ENCODE peak calls at places on chromosomes 6 and 20, in seven cellular contexts. S is tibial nerve; P is CD4-positive, CD25-positive, alpha-beta regulatory T cell; V is stomach; G is iPS DF 6.9; A is lower lobe of right lung; W is PC-9. Q is an unnamed sample.

GRCh38 chr6:114559419-114559818 is 216.6 kb upstream of the HS3ST5 start:
- DNase-seq in G (no peak), S (no peak), A (no peak), P (no peak), V (no peak), W (no peak), Q (no peak)

GRCh38 chr20:32521780-32522524 is 63.2 kb downstream of the NOL4L start:
- DNase-seq in P (peak; percentile 58), W (peak; percentile 41), V (peak; percentile 73), S (peak; percentile 35), G (peak; percentile 73), A (peak; percentile 67), Q (peak; percentile 45)

GRCh38 chr6:18507018-18507415 is 119.9 kb downstream of the RNF144B start:
- DNase-seq in A (no peak), V (no peak), W (no peak), G (no peak), P (no peak), S (no peak), Q (no peak)

GRCh38 chr6:125300992-125301434 is 754 bp downstream of the HDDC2 start:
- DNase-seq in P (no peak), S (no peak), A (no peak), G (no peak), V (no peak), W (no peak), Q (no peak)

GRCh38 chr20:32858873-32859372 is at the start of gene EFCAB8:
- DNase-seq in G (no peak), A (no peak), W (no peak), S (no peak), P (no peak), V (no peak), Q (no peak)

GRCh38 chr6:52174118-52174517 is 12.1 kb upstream of the IL17A start:
- DNase-seq in P (no peak), V (no peak), G (no peak), W (no peak), A (no peak), S (no peak), Q (no peak)

GRCh38 chr20:63942250-63943006 is 13.8 kb downstream of the UCKL1 start:
- DNase-seq in V (peak; percentile 69), P (no peak), S (no peak), W (no peak), G (no peak), A (peak; percentile 74), Q (peak; percentile 40)

GRCh38 chr6:111184827-111185567 is 97.7 kb downstream of the SLC16A10 start:
- DNase-seq in G (no peak), P (no peak), A (no peak), W (no peak), S (no peak), V (no peak), Q (no peak)

GRCh38 chr6:19603716-19604115 is 233.5 kb upstream of the ID4 start:
- DNase-seq in V (no peak), W (no peak), P (no peak), G (no peak), S (peak; percentile 7), A (no peak), Q (no peak)

GRCh38 chr20:25355191-25355590 is 35.4 kb downstream of the ABHD12 start:
- DNase-seq in W (no peak), G (no peak), S (no peak), A (no peak), P (no peak), V (no peak), Q (no peak)

GRCh38 chr6:75748743-75749538 is at the start of gene MYO6:
- DNase-seq in W (peak; percentile 53), S (peak; percentile 35), G (no peak), V (peak; percentile 84), A (peak; percentile 88), P (peak; percentile 3), Q (no peak)

GRCh38 chr20:50273601-50274491 is 83.2 kb downstream of the CEBPB start:
- DNase-seq in S (no peak), G (no peak), V (no peak), A (no peak), P (no peak), W (no peak), Q (no peak)

GRCh38 chr6:47229255-47229654 is 80.5 kb downstream of the TNFRSF21 start:
- DNase-seq in W (no peak), P (no peak), A (no peak), S (no peak), G (no peak), V (no peak), Q (no peak)

GRCh38 chr6:163942790-163943189 is 528.3 kb downstream of the QKI start:
- DNase-seq in A (no peak), V (no peak), W (no peak), S (no peak), G (no peak), P (no peak), Q (no peak)

GRCh38 chr6:13710552-13711383 is 867 bp downstream of the RANBP9 start:
- DNase-seq in A (peak; percentile 71), S (peak; percentile 30), P (peak; percentile 22), W (no peak), V (peak; percentile 60), G (no peak), Q (peak; percentile 17)

GRCh38 chr6:116307633-116308032 is 27.9 kb upstream of the TSPYL1 start:
- DNase-seq in P (no peak), V (no peak), W (no peak), G (no peak), S (no peak), A (no peak), Q (no peak)

GRCh38 chr6:97053643-97054411 is 129.3 kb downstream of the KLHL32 start:
- DNase-seq in W (no peak), V (no peak), A (no peak), S (no peak), P (no peak), G (no peak), Q (no peak)

DNA sequence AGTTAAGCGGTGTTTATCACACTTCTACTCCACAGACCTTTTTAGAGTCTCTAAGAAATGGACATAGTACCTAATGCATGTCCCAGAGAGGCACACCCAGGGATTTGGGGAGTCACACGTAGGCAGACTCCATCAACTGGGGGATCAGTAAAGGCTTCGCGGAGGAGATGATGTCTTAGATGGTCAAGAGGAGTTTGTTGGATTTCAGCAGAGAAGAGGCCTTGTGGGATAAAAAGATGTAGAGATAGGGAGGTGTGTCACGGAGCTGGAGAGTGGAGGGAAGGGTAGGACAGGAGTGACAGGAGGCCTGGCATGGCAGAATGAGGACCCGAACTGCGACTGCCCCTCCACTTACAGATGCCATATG is 9.1 kb downstream of the DYNLRB1 start:
- DNase-seq in G (no peak), V (no peak), A (no peak), S (no peak), W (no peak), P (no peak), Q (no peak)
- H3K4me1 ChIP-seq in G (no peaks in the 10 kb centered on the region), V (peaks cover 95% of the 10 kb centered on the region), A (peaks cover 75% of the 10 kb centered on the region), S (peaks cover 61% of the 10 kb centered on the region), W (peaks cover 37% of the 10 kb centered on the region), P (peaks cover 10% of the 10 kb centered on the region), Q (no peaks in the 10 kb centered on the region)

DNA sequence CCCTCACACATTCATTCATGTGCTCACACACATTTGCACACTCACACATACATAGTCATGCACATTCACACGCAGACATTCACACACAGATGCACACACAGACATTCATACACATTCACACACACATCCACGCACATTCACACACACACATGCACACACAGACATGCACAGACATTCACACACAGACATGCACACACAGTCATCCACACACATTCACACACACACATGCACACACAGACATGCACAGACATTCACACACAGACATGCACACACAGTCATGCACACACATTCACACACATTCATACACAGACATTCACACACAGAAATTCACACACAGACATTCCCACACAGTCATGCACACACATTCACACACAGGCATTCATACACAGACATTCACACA is 147.3 kb downstream of the PACRG start:
- DNase-seq in P (no peak), W (no peak), A (no peak), V (no peak), S (no peak), G (no peak), Q (no peak)
- H3K4me3 ChIP-seq in P (no peak overlapping the region), W (no peak overlapping the region), A (no peak overlapping the region), V (no peak overlapping the region), S (no peak overlapping the region), G (no peak overlapping the region), Q (no peak overlapping the region)

GRCh38 chr6:27442932-27443331 is 30.0 kb downstream of the ZNF184 start:
- DNase-seq in V (no peak), W (no peak), S (no peak), G (no peak), P (no peak), A (no peak), Q (no peak)

GRCh38 chr6:27452496-27452897 is 20.4 kb downstream of the ZNF184 start:
- DNase-seq in P (no peak), S (no peak), W (no peak), V (no peak), G (no peak), A (no peak), Q (no peak)

DNA sequence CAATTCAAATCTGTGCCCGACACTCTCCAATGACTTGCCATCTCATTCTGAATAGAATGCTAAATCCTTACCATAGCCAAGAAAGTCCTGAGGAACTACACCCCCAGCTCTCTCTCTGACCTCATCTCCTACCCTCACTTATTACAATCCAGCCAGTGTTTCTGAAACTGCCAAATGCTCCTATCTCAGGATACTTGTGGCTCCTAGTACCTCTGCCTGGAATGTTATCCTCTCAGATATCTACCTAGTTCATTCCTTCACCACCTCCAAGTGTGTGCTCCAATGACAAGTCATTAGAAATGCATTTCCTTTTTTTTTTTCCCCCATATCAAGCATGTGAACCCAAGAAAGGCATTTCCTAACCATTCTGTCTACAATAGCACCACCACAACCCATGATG is 24.4 kb downstream of the ZNF184 start:
- DNase-seq in A (no peak), W (no peak), P (no peak), G (no peak), S (no peak), V (no peak), Q (no peak)
- H3K9me3 ChIP-seq in A (peaks cover 83% of the 10 kb centered on the region), W (peaks cover 48% of the 10 kb centered on the region), P (peaks cover 98% of the 10 kb centered on the region), G (peaks cover 14% of the 10 kb centered on the region), S (peaks cover 98% of the 10 kb centered on the region), V (peaks cover 74% of the 10 kb centered on the region), Q (peaks cover 46% of the 10 kb centered on the region)

GRCh38 chr20:34047010-34047687 is 53.4 kb downstream of the RALY start:
- DNase-seq in W (no peak), P (no peak), V (no peak), S (no peak), A (no peak), G (no peak), Q (no peak)

GRCh38 chr20:34045930-34046329 is 52.2 kb downstream of the RALY start:
- DNase-seq in A (no peak), W (no peak), V (peak; percentile 29), G (no peak), P (no peak), S (no peak), Q (no peak)

GRCh38 chr20:34049389-34049788 is 55.7 kb downstream of the RALY start:
- DNase-seq in A (no peak), S (no peak), V (no peak), G (no peak), P (no peak), W (no peak), Q (no peak)

GRCh38 chr20:34045294-34045693 is 51.6 kb downstream of the RALY start:
- DNase-seq in G (no peak), V (peak; percentile 43), P (no peak), W (no peak), S (peak; percentile 64), A (no peak), Q (no peak)

DNA sequence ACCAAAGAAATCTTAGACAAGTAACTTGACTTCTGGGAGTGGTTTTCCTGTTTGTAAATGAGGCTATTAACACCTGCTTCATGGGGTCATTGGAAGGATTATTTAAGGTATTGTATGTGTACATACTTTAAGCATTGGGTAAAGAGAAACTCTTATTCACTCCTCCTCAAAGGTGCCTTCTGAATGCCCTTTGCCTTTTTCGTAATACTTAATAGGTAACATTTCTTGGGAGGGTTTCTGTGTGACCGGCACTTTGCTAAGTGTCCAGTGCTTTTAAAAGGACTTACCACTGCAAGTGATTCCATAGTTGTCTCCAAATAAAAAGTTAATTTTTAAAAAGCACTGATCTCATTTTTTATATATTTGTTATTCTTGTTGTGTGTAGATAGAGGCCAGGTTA is 52.6 kb downstream of the RALY start:
- DNase-seq in S (no peak), V (no peak), A (no peak), W (no peak), G (no peak), P (no peak), Q (no peak)
- H3K4me1 ChIP-seq in S (peaks cover 23% of the 10 kb centered on the region), V (peaks cover 81% of the 10 kb centered on the region), A (peaks cover 77% of the 10 kb centered on the region), W (no peaks in the 10 kb centered on the region), G (peaks cover 3% of the 10 kb centered on the region), P (peaks cover 37% of the 10 kb centered on the region), Q (peaks cover 4% of the 10 kb centered on the region)